ENCODE peak calls at places on chromosomes 6 and 20, in ten cellular contexts. M, L, J, E, K, D, S, W, A and T are unnamed samples.

GRCh38 chr6:163405412-163406309 is 8.9 kb upstream of the QKI start:
- DNase-seq in M (no peak), L (no peak), J (peak; percentile 69), E (peak; percentile 65), K (no peak), D (peak; percentile 67), S (peak; percentile 49), W (no peak), A (no peak), T (peak; percentile 68)

GRCh38 chr6:152184573-152185157 is 377.2 kb downstream of the ESR1 start:
- DNase-seq in M (no peak), L (no peak), J (no peak), E (no peak), K (no peak), D (no peak), S (no peak), W (no peak), A (no peak), T (no peak)

GRCh38 chr6:156557269-156557885 is 219.8 kb upstream of the ARID1B start:
- DNase-seq in M (peak; percentile 82), L (no peak), J (peak; percentile 78), E (no peak), K (peak; percentile 71), D (peak; percentile 9), S (peak; percentile 57), W (peak; percentile 47), A (no peak), T (no peak)

GRCh38 chr6:123777554-123777953 is 26.1 kb upstream of the NKAIN2 start:
- DNase-seq in M (no peak), L (no peak), J (no peak), E (no peak), K (no peak), D (no peak), S (no peak), W (peak; percentile 55), A (no peak), T (no peak)

GRCh38 chr20:59455392-59456341 is 148.7 kb upstream of the PHACTR3 start:
- DNase-seq in M (peak; percentile 42), L (no peak), J (peak; percentile 72), E (peak; percentile 31), K (no peak), D (peak; percentile 55), S (peak; percentile 48), W (peak; percentile 8), A (no peak), T (peak; percentile 28)

GRCh38 chr6:17099401-17100059 is 2.3 kb upstream of the STMND1 start:
- DNase-seq in M (no peak), L (no peak), J (peak; percentile 71), E (no peak), K (no peak), D (no peak), S (no peak), W (no peak), A (no peak), T (no peak)

GRCh38 chr6:98724537-98724936 is 109.8 kb upstream of the POU3F2 start:
- DNase-seq in M (peak; percentile 91), L (no peak), J (no peak), E (no peak), K (no peak), D (peak; percentile 24), S (no peak), W (no peak), A (no peak), T (no peak)

GRCh38 chr6:117448011-117448410 is 22.3 kb upstream of the ROS1 start:
- DNase-seq in M (peak; percentile 27), L (no peak), J (no peak), E (no peak), K (no peak), D (no peak), S (no peak), W (no peak), A (no peak), T (no peak)

GRCh38 chr20:32737371-32738223 is 5.7 kb downstream of the COMMD7 start:
- DNase-seq in M (no peak), L (no peak), J (no peak), E (no peak), K (no peak), D (no peak), S (no peak), W (peak; percentile 56), A (peak; percentile 58), T (no peak)

GRCh38 chr20:406200-407096 is 1.7 kb upstream of the RBCK1 start:
- DNase-seq in M (no peak), L (no peak), J (no peak), E (no peak), K (no peak), D (no peak), S (no peak), W (no peak), A (no peak), T (no peak)

GRCh38 chr20:9079038-9079731 is 10.3 kb downstream of the PLCB4 start:
- DNase-seq in M (peak; percentile 41), L (no peak), J (peak; percentile 26), E (no peak), K (no peak), D (no peak), S (no peak), W (no peak), A (no peak), T (no peak)

GRCh38 chr6:131212024-131212423 is 76.8 kb downstream of the AKAP7 start:
- DNase-seq in M (no peak), L (no peak), J (no peak), E (no peak), K (no peak), D (no peak), S (no peak), W (peak; percentile 80), A (no peak), T (no peak)

GRCh38 chr6:2841264-2842138 is at the start of gene SERPINB1:
- DNase-seq in M (peak; percentile 99), L (peak; percentile 47), J (peak; percentile 94), E (peak; percentile 92), K (peak; percentile 93), D (peak; percentile 93), S (peak; percentile 63), W (peak; percentile 98), A (peak; percentile 70), T (peak; percentile 92)

GRCh38 chr6:108117427-108118358 is 43.2 kb upstream of the OSTM1 start:
- DNase-seq in M (peak; percentile 72), L (no peak), J (peak; percentile 44), E (peak; percentile 31), K (peak; percentile 71), D (peak; percentile 23), S (no peak), W (peak; percentile 18), A (peak; percentile 26), T (no peak)

GRCh38 chr6:135440087-135440792 is 57.3 kb downstream of the AHI1 start:
- DNase-seq in M (no peak), L (no peak), J (no peak), E (no peak), K (no peak), D (no peak), S (no peak), W (no peak), A (no peak), T (no peak)

GRCh38 chr6:37607949-37608348 is 89.7 kb downstream of the MDGA1 start:
- DNase-seq in M (peak; percentile 36), L (no peak), J (no peak), E (no peak), K (no peak), D (peak; percentile 30), S (no peak), W (peak; percentile 44), A (no peak), T (no peak)

GRCh38 chr6:127496471-127496870 is 22.7 kb downstream of the MTCL3 start:
- DNase-seq in M (no peak), L (no peak), J (no peak), E (no peak), K (no peak), D (no peak), S (no peak), W (peak; percentile 15), A (no peak), T (no peak)

GRCh38 chr20:36468149-36469000 is 72.9 kb upstream of the MYL9 start:
- DNase-seq in M (no peak), L (no peak), J (peak; percentile 80), E (no peak), K (no peak), D (no peak), S (peak; percentile 21), W (no peak), A (no peak), T (no peak)

GRCh38 chr20:38156280-38156679 is 8.8 kb downstream of the TGM2 start:
- DNase-seq in M (no peak), L (no peak), J (no peak), E (no peak), K (no peak), D (no peak), S (no peak), W (no peak), A (no peak), T (no peak)
- H3K4me1 ChIP-seq in M (no peaks in the 10 kb centered on the region), L (peaks cover 8% of the 10 kb centered on the region), J (peaks cover 20% of the 10 kb centered on the region), E (peaks cover 27% of the 10 kb centered on the region), K (no peaks in the 10 kb centered on the region), D (peaks cover 19% of the 10 kb centered on the region), S (peaks cover 2% of the 10 kb centered on the region), W (peaks cover 23% of the 10 kb centered on the region), A (no peaks in the 10 kb centered on the region), T (peaks cover 100% of the 10 kb centered on the region)

DNA sequence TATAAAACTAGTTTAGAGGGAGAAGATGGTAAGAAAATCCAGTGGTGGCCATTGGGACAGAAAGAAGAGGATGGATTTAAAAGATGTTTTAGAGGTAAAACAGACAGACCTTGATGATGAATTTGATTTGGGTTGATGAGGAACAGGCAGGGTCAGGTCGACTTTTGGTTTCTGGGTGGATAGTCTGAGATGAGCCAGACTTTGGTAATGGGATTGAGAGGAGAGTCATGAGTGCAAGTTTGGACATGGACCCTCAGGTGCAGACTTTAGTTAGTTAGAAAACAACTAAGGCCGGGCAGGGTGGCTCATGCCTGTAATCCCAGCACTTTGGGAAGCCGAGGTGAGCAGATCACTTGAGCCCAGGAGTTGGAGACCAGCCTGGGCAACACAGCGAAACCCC is 257.9 kb downstream of the MAFB start:
- DNase-seq in M (no peak), L (no peak), J (no peak), E (no peak), K (no peak), D (no peak), S (no peak), W (no peak), A (no peak), T (no peak)
- H3K4me1 ChIP-seq in M (no peaks in the 10 kb centered on the region), L (no peaks in the 10 kb centered on the region), J (no peaks in the 10 kb centered on the region), E (no peaks in the 10 kb centered on the region), K (peaks cover 8% of the 10 kb centered on the region), D (no peaks in the 10 kb centered on the region), S (no peaks in the 10 kb centered on the region), W (no peaks in the 10 kb centered on the region), A (no peaks in the 10 kb centered on the region), T (peaks cover 23% of the 10 kb centered on the region)

DNA sequence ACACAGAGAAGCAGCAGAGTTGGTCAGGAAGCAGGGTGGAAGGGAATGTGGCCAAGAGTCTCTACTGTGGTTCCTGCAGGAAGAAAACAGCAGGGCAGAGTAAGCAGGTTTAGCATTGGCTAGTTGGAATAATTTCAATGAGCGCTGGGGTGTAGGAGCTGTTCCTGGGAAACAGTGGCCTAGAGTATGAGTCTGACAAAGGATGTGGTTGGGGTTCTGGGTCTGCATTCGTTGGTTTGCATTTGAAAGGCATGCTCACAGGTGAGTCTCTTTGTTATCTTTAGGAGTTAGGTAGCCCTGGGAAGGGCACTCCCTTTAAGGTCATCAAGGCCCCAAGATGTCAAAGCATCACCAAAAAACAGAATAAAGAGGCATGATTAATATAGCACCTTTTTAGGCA is 911.6 kb upstream of the SLC35B3 start:
- DNase-seq in M (no peak), L (no peak), J (no peak), E (no peak), K (peak; percentile 39), D (no peak), S (no peak), W (no peak), A (no peak), T (no peak)
- H3K4me1 ChIP-seq in M (no peaks in the 10 kb centered on the region), L (no peaks in the 10 kb centered on the region), J (no peaks in the 10 kb centered on the region), E (no peaks in the 10 kb centered on the region), K (peaks cover 3% of the 10 kb centered on the region), D (no peaks in the 10 kb centered on the region), S (no peaks in the 10 kb centered on the region), W (no peaks in the 10 kb centered on the region), A (no peaks in the 10 kb centered on the region), T (no peaks in the 10 kb centered on the region)

GRCh38 chr20:1810572-1810925 is 84.7 kb upstream of the SIRPA start:
- DNase-seq in M (no peak), L (no peak), J (no peak), E (no peak), K (no peak), D (no peak), S (no peak), W (no peak), A (no peak), T (no peak)
- H3K4me1 ChIP-seq in M (peaks cover 4% of the 10 kb centered on the region), L (peaks cover 6% of the 10 kb centered on the region), J (peaks cover 16% of the 10 kb centered on the region), E (peaks cover 25% of the 10 kb centered on the region), K (peaks cover 11% of the 10 kb centered on the region), D (no peaks in the 10 kb centered on the region), S (peaks cover 5% of the 10 kb centered on the region), W (peaks cover 45% of the 10 kb centered on the region), A (no peaks in the 10 kb centered on the region), T (peaks cover 17% of the 10 kb centered on the region)